ENCODE peak calls at places on chromosome 4, in seven cellular contexts. D is breast epithelium; J is lower lobe of right lung; G is right atrium auricular region; N is trophoblast cell; E is IMR-90; R is CD4-positive, CD25-positive, alpha-beta regulatory T cell. T is an unnamed sample. For H3K4me1 and H3K9me3, the result is how much of the 10 kb centered on the place peaks cover.

GRCh38 chr4:673349-674091 is 556 bp downstream of the ATP5ME start:
- DNase-seq in D (no peak), J (peak), G (no peak), N (no peak), E (no peak), R (no peak), T (no peak)

GRCh38 chr4:71366776-71367175 is 28.0 kb downstream of the SLC4A4 start:
- DNase-seq in D (no peak), J (no peak), G (no peak), N (no peak), E (no peak), R (no peak), T (no peak)

GRCh38 chr4:3765271-3766206 is 646 bp upstream of the ADRA2C start:
- DNase-seq in D (no peak), J (no peak), G (no peak), N (no peak), E (peak), R (no peak), T (no peak)

GRCh38 chr4:80393246-80393969 is 57.9 kb downstream of the CFAP299 start:
- DNase-seq in D (no peak), J (no peak), G (no peak), N (peak), E (peak), R (no peak), T (no peak)

GRCh38 chr4:180059216-180059881 is 2183.9 kb upstream of the TENM3 start:
- DNase-seq in D (no peak), J (no peak), G (no peak), N (no peak), E (no peak), R (no peak), T (no peak)

GRCh38 chr4:78560296-78560963 is 8.9 kb downstream of the ANXA3 start:
- DNase-seq in D (no peak), J (no peak), G (no peak), N (peak), E (peak), R (no peak), T (no peak)

GRCh38 chr4:81807386-81807785 is 335.7 kb upstream of the RASGEF1B start:
- DNase-seq in D (no peak), J (no peak), G (no peak), N (no peak), E (no peak), R (no peak), T (no peak)

GRCh38 chr4:4507923-4508322 is 33.9 kb downstream of the STX18 start:
- DNase-seq in D (no peak), J (no peak), G (no peak), N (no peak), E (no peak), R (no peak), T (no peak)

GRCh38 chr4:106266201-106266600 is 49.8 kb downstream of the TBCK start:
- DNase-seq in D (no peak), J (no peak), G (no peak), N (peak), E (peak), R (peak), T (no peak)

GRCh38 chr4:159283697-159284492 is 181.0 kb downstream of the RAPGEF2 start:
- DNase-seq in D (no peak), J (no peak), G (no peak), N (no peak), E (peak), R (no peak), T (no peak)

GRCh38 chr4:687048-687974 is 1.6 kb downstream of the SLC49A3 start:
- DNase-seq in D (peak), J (peak), G (peak), N (peak), E (peak), R (no peak), T (peak)

GRCh38 chr4:1874207-1874606 is 3.0 kb downstream of the NSD2 start:
- DNase-seq in D (no peak), J (no peak), G (no peak), N (no peak), E (no peak), R (no peak), T (no peak)

GRCh38 chr4:128221556-128221955 is 66.1 kb downstream of the PGRMC2 start:
- DNase-seq in D (no peak), J (no peak), G (no peak), N (no peak), E (no peak), R (no peak), T (no peak)

GRCh38 chr4:23040539-23040938 is 347.8 kb downstream of the GBA3 start:
- DNase-seq in D (no peak), J (no peak), G (no peak), N (no peak), E (no peak), R (no peak), T (no peak)

GRCh38 chr4:172734555-172734954 is 434.1 kb upstream of the GALNT7 start:
- DNase-seq in D (no peak), J (no peak), G (no peak), N (no peak), E (no peak), R (no peak), T (no peak)

GRCh38 chr4:19947349-19947748 is 304.4 kb upstream of the SLIT2 start:
- DNase-seq in D (no peak), J (no peak), G (no peak), N (no peak), E (peak), R (no peak), T (no peak)

GRCh38 chr4:146978641-146979040 is 33.0 kb upstream of the TTC29 start:
- DNase-seq in D (no peak), J (no peak), G (no peak), N (no peak), E (no peak), R (no peak), T (no peak)

GRCh38 chr4:174604198-174604597 is 81.9 kb upstream of the HPGD start:
- DNase-seq in D (no peak), J (no peak), G (no peak), N (peak), E (peak), R (peak), T (no peak)
- H3K27ac ChIP-seq in D (no peak), J (peak), G (no peak), N (no peak), E (no peak), R (peak), T (no peak)

DNA sequence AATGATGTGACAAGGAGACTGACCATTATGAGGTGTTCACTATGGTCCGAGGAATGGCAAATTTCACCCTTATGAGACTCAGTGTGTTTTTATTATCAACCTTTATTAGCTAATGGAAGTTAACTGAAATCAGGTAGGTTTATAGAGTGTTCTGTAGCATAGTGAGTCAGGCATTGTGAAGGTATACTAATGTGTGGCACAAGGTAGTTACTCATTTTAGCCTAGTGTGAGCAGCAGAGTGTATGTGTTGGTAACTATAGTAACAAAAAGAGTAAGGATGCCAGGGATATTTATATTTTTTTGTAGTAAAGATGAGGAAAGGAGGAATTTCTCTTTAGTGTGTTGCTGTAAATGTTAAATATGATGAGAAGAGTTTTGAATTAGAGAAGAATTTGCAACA is 12.0 kb downstream of the PDLIM5 start:
- DNase-seq in D (no peak), J (no peak), G (no peak), N (no peak), E (peak), R (no peak), T (no peak)
- H3K4me1 ChIP-seq in D (under half), J (under half), G (half or more), N (under half), E (under half), R (under half), T (under half)

DNA sequence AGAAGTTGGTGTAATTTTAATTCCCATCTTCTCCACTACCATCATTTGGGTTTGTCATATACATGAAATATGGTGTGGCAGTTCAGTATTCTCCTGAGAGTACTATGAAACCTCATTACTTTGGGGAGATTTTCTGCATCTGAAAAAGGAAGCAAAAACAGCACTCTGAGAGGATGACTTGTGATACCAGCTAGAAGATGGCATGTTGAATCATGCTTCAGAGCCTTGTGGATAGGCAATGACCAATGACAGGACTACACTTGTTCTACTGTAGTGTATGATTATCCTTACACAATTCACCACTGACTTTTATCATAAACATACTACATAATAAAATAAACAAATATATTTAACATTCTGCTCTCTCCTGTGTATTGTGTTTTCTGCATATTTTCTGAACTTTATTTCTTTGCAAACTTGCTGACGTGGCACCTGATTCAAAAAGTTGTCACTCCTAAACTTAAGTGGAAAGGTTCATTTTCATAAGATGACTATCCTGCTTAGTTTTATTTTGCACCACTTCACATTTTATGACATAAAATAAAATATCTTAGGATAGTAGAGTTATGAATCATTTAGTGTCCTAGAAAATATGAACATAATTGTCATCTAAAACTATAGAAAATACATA is 991.3 kb downstream of the FSTL5 start:
- DNase-seq in D (no peak), J (no peak), G (no peak), N (no peak), E (no peak), R (no peak), T (no peak)
- H3K9me3 ChIP-seq in D (under half), J (under half), G (under half), N (under half), E (under half), R (under half), T (under half)

GRCh38 chr4:184019667-184020665 is 114.9 kb downstream of the STOX2 start:
- DNase-seq in D (no peak), J (no peak), G (no peak), N (no peak), E (no peak), R (no peak), T (no peak)

GRCh38 chr4:184021389-184021788 is 116.3 kb downstream of the STOX2 start:
- DNase-seq in D (no peak), J (no peak), G (no peak), N (no peak), E (no peak), R (no peak), T (no peak)

GRCh38 chr4:184016742-184017668 is 111.9 kb downstream of the STOX2 start:
- DNase-seq in D (no peak), J (no peak), G (no peak), N (no peak), E (peak), R (no peak), T (peak)

GRCh38 chr4:184014301-184014700 is 109.2 kb downstream of the STOX2 start:
- DNase-seq in D (no peak), J (no peak), G (no peak), N (peak), E (no peak), R (no peak), T (no peak)

GRCh38 chr4:184019084-184019483 is 114.0 kb downstream of the STOX2 start:
- DNase-seq in D (no peak), J (no peak), G (no peak), N (no peak), E (peak), R (no peak), T (no peak)
- H3K27ac ChIP-seq in D (no peak), J (no peak), G (no peak), N (no peak), E (peak), R (no peak), T (no peak)

GRCh38 chr4:40306991-40307390 is 28.1 kb upstream of the CHRNA9 start:
- DNase-seq in D (no peak), J (no peak), G (no peak), N (no peak), E (no peak), R (no peak), T (no peak)

GRCh38 chr4:40310225-40310624 is 24.9 kb upstream of the CHRNA9 start:
- DNase-seq in D (no peak), J (no peak), G (no peak), N (no peak), E (no peak), R (no peak), T (no peak)

GRCh38 chr4:40307627-40308497 is 27.3 kb upstream of the CHRNA9 start:
- DNase-seq in D (no peak), J (no peak), G (no peak), N (no peak), E (no peak), R (peak), T (no peak)

GRCh38 chr4:40308528-40309122 is 26.5 kb upstream of the CHRNA9 start:
- DNase-seq in D (no peak), J (no peak), G (no peak), N (no peak), E (no peak), R (no peak), T (no peak)

GRCh38 chr4:40309250-40309774 is 25.8 kb upstream of the CHRNA9 start:
- DNase-seq in D (peak), J (peak), G (peak), N (peak), E (peak), R (peak), T (peak)
- H3K4me1 ChIP-seq in D (under half), J (under half), G (under half), N (under half), E (under half), R (half or more), T (under half)

GRCh38 chr4:157358851-157359250 is 138.3 kb downstream of the GRIA2 start:
- DNase-seq in D (no peak), J (no peak), G (no peak), N (no peak), E (no peak), R (no peak), T (no peak)
- H3K9me3 ChIP-seq in D (under half), J (under half), G (under half), N (under half), E (under half), R (under half), T (under half)

GRCh38 chr4:113838421-113838820 is 76.9 kb upstream of the CAMK2D start:
- DNase-seq in D (no peak), J (no peak), G (no peak), N (no peak), E (no peak), R (no peak), T (no peak)

GRCh38 chr4:113845138-113845537 is 83.6 kb upstream of the CAMK2D start:
- DNase-seq in D (no peak), J (no peak), G (no peak), N (no peak), E (no peak), R (no peak), T (no peak)

GRCh38 chr4:113837397-113837796 is 75.9 kb upstream of the CAMK2D start:
- DNase-seq in D (no peak), J (no peak), G (no peak), N (no peak), E (peak), R (no peak), T (no peak)

GRCh38 chr4:113844369-113844768 is 82.8 kb upstream of the CAMK2D start:
- DNase-seq in D (no peak), J (no peak), G (no peak), N (no peak), E (no peak), R (no peak), T (no peak)

DNA sequence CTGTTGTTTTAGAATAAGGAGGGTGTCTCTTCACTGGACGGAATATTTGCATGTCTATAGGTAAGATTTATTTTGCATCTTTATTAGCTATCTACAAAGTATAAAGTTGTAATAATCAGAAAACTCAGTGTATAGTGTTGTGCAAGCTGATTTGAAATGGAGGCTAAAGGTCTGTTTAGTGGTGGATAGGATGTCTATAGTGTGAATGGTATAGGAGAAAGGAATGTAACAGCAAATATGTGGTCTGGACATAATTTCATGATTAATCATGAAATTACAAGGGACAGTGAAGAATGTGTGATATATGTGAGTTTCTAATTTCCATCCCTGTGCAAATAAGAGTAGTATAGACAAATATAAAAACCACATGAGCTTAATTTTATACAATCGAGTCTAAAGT is 79.3 kb upstream of the CAMK2D start:
- DNase-seq in D (no peak), J (no peak), G (no peak), N (no peak), E (peak), R (no peak), T (no peak)
- H3K27ac ChIP-seq in D (no peak), J (no peak), G (no peak), N (no peak), E (no peak), R (no peak), T (no peak)

GRCh38 chr4:112704991-112705845 is 68.3 kb downstream of the LARP7 start:
- DNase-seq in D (peak), J (peak), G (peak), N (peak), E (peak), R (peak), T (peak)
- H3K4me1 ChIP-seq in D (under half), J (under half), G (under half), N (under half), E (under half), R (under half), T (under half)